ENCODE peak calls at places on chromosomes 3 and 15, in four cellular contexts. H is pancreas; A is CD4-positive, alpha-beta memory T cell; O is Panc1. C is an unnamed sample. For H3K4me1, the result is how much of the 10 kb centered on the place peaks cover.

GRCh38 chr15:70892002-70892911 is at the start of the genes LRRC49 and THAP10:
- DNase-seq in H (peak), A (peak), O (peak), C (peak)

GRCh38 chr3:171054231-171054630 is 27.7 kb upstream of the SLC2A2 start:
- DNase-seq in H (no peak), A (no peak), O (no peak), C (no peak)

GRCh38 chr15:94263341-94264273 is 32.2 kb downstream of the MCTP2 start:
- DNase-seq in H (no peak), A (no peak), O (no peak), C (no peak)

GRCh38 chr15:29143909-29144308 is 125.7 kb downstream of the NSMCE3 start:
- DNase-seq in H (no peak), A (no peak), O (no peak), C (no peak)

GRCh38 chr3:135170732-135171131 is 375.7 kb downstream of the EPHB1 start:
- DNase-seq in H (no peak), A (no peak), O (no peak), C (no peak)

GRCh38 chr3:140736863-140737460 is 59.1 kb downstream of the TRIM42 start:
- DNase-seq in H (peak), A (no peak), O (no peak), C (peak)

GRCh38 chr15:62365795-62366442 is 200.8 kb upstream of the C2CD4B start:
- DNase-seq in H (peak), A (no peak), O (no peak), C (no peak)

GRCh38 chr3:35194666-35195065 is 444.7 kb upstream of the ARPP21 start:
- DNase-seq in H (no peak), A (no peak), O (no peak), C (no peak)

GRCh38 chr3:143951351-143951971 is 20.2 kb upstream of the DIPK2A start:
- DNase-seq in H (no peak), A (peak), O (no peak), C (no peak)

GRCh38 chr15:71114887-71115566 is at the start of gene THSD4:
- DNase-seq in H (peak), A (peak), O (no peak), C (peak)

GRCh38 chr15:25728816-25729215 is 134.3 kb downstream of the ATP10A start:
- DNase-seq in H (no peak), A (no peak), O (no peak), C (no peak)

GRCh38 chr15:69016021-69016595 is 1.6 kb downstream of the NOX5 start:
- DNase-seq in H (no peak), A (no peak), O (no peak), C (no peak)

GRCh38 chr3:173938159-173938558 is 540.6 kb downstream of the NLGN1 start:
- DNase-seq in H (no peak), A (no peak), O (no peak), C (no peak)

GRCh38 chr3:191592105-191592504 is 131.1 kb downstream of the PYDC2 start:
- DNase-seq in H (no peak), A (no peak), O (no peak), C (no peak)

GRCh38 chr3:33789183-33789954 is 9.1 kb upstream of the PDCD6IP start:
- DNase-seq in H (no peak), A (no peak), O (no peak), C (no peak)

GRCh38 chr3:149632225-149632624 is 25.6 kb downstream of the WWTR1 start:
- DNase-seq in H (no peak), A (no peak), O (no peak), C (no peak)

GRCh38 chr3:12350151-12350813 is 61.4 kb downstream of the PPARG start:
- DNase-seq in H (peak), A (no peak), O (no peak), C (no peak)

GRCh38 chr3:105829879-105830622 is 38.8 kb downstream of the CBLB start:
- DNase-seq in H (no peak), A (peak), O (no peak), C (no peak)

GRCh38 chr3:96449803-96450202 is 364.6 kb upstream of the EPHA6 start:
- DNase-seq in H (no peak), A (no peak), O (no peak), C (no peak)

GRCh38 chr3:70914889-70915288 is 602.5 kb upstream of the MDFIC2 start:
- DNase-seq in H (no peak), A (no peak), O (no peak), C (no peak)

GRCh38 chr3:44509985-44510360 is 32.5 kb upstream of the ZNF445 start:
- DNase-seq in H (peak), A (no peak), O (no peak), C (no peak)

GRCh38 chr3:157132936-157133335 is 27.0 kb downstream of the CCNL1 start:
- DNase-seq in H (no peak), A (no peak), O (no peak), C (peak)

GRCh38 chr3:60298141-60298540 is 953.1 kb downstream of the FHIT start:
- DNase-seq in H (no peak), A (no peak), O (no peak), C (no peak)

GRCh38 chr3:128275316-128276150 is 122.3 kb downstream of the EEFSEC start:
- DNase-seq in H (no peak), A (no peak), O (no peak), C (no peak)

GRCh38 chr3:148459931-148460513 is 237.7 kb upstream of the AGTR1 start:
- DNase-seq in H (no peak), A (no peak), O (no peak), C (no peak)

GRCh38 chr3:15148614-15149013 is 49.7 kb upstream of the RBSN start:
- DNase-seq in H (peak), A (no peak), O (no peak), C (no peak)

GRCh38 chr15:83474578-83474977 is 27.4 kb downstream of the SH3GL3 start:
- DNase-seq in H (no peak), A (no peak), O (no peak), C (no peak)

GRCh38 chr15:85044894-85045293 is 63.2 kb downstream of the PDE8A start:
- DNase-seq in H (no peak), A (no peak), O (no peak), C (no peak)

GRCh38 chr15:85047271-85047948 is 65.8 kb downstream of the PDE8A start:
- DNase-seq in H (no peak), A (peak), O (peak), C (no peak)

GRCh38 chr15:85045615-85046014 is 64.0 kb downstream of the PDE8A start:
- DNase-seq in H (no peak), A (no peak), O (no peak), C (no peak)

GRCh38 chr15:85049805-85050204 is 68.1 kb downstream of the PDE8A start:
- DNase-seq in H (no peak), A (no peak), O (no peak), C (no peak)

DNA sequence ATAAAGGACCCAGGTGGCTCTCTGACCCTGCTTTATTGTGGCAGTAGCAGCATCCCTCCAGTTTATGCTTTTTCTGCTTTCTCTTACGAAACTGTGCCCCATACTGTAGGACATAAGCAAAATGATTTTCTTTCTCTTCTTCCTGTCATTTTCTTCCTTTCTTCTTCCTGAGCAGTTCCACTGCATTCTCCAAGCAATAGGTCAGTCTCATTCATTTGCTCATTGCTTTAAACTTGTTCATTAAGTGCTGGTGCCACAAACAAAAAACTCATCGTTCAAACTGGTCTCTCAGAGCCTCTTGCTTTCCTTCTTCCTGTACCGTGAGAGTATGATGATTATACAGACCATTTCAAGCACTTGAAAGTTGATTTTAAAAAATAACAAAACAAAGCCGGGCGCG is 66.8 kb downstream of the PDE8A start:
- DNase-seq in H (no peak), A (no peak), O (no peak), C (no peak)
- H3K4me3 ChIP-seq in H (no peak), A (no peak), O (no peak), C (no peak)

GRCh38 chr3:100456745-100457144 is 35.7 kb upstream of the TMEM45A start:
- DNase-seq in H (no peak), A (no peak), O (no peak), C (no peak)
- H3K4me1 ChIP-seq in H (under half), A (under half), O (under half), C (under half)

GRCh38 chr3:124448954-124449353 is 281.3 kb upstream of the UMPS start:
- DNase-seq in H (no peak), A (no peak), O (no peak), C (no peak)
- H3K4me3 ChIP-seq in H (no peak), A (no peak), O (no peak), C (no peak)

DNA sequence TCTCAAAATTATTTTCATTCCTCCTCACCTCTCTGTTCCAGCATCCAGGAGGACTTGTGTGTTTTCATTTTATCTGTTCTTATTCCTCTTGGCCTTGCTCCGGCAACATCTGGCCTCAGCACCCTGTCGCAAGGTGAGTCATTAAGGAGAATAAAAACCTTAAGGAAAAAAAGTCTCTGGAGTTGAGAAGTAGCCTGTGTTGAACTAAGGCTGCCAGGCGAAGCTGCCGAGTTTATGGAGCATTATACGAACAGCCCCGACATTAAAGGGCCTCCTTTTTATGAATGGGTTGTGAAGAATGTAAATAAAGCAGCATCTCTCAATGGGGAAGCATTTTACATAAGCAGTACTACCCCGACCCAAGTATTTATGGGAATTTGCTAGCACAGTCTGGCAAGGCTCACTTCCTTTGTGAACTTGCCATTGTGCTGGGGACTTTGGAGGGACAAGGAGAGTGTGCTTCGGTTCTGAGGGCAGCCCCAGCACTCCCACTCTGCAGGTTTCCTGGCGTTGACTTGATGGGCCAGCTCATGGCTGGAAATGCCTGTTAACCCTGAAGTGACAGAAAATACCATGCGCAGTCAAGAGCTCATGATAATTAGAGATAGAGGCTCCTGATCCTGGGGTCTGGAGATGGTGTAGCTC is 4.8 kb downstream of the BAHD1 start:
- DNase-seq in H (no peak), A (no peak), O (no peak), C (no peak)
- H3K4me1 ChIP-seq in H (under half), A (half or more), O (under half), C (under half)

DNA sequence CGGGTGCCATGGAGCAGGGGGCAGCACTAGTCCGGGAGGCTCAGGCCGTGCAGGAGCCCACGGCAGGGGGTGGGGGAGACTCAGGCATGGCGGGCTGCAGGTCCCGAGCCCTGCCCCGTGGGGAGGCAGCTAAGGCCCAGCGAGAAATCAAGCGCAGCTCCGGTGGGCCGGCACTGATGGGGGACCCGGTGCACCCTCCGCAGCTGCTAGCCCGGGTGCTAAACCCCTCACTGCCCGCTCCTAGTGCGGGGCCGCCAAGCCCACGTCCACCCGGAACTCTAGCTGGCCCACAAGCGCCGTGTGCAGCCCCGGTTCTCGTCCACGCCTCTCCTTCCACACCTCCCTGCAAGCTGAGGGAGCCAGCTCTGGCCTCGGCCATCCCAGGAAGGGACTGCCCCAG is 49.6 kb upstream of the SOX14 start:
- DNase-seq in H (no peak), A (no peak), O (no peak), C (no peak)
- H3K4me3 ChIP-seq in H (no peak), A (no peak), O (no peak), C (no peak)

GRCh38 chr3:46668591-46668990 is 24.9 kb downstream of the ALS2CL start:
- DNase-seq in H (no peak), A (no peak), O (no peak), C (no peak)
- H3K4me1 ChIP-seq in H (under half), A (under half), O (under half), C (under half)

DNA sequence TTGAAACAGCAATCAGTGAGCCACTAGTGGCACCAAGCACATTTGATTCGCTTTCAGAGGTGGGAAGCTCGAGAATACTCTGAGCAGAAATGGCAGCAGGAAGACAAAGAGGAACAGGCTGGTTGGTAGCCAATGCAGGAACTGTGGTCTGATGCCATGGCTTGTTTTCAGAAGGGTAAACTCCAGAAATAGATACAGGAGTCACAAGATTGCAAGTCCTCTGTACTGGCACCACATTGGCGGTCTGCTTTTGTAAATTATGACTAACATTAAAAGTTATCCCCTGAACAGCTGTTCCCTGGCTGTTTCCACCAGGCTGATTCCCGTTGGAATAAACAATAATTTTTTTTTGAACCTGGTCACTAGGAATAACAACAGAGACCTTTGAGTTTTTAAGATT is 35.5 kb downstream of the USF3 start:
- DNase-seq in H (peak), A (no peak), O (no peak), C (no peak)
- H3K4me3 ChIP-seq in H (no peak), A (no peak), O (no peak), C (no peak)

GRCh38 chr15:90062023-90062728 is 40.1 kb downstream of the IDH2 start:
- DNase-seq in H (peak), A (peak), O (no peak), C (no peak)
- H3K4me1 ChIP-seq in H (under half), A (under half), O (under half), C (half or more)

GRCh38 chr15:40933520-40933904 is 4.4 kb downstream of the DLL4 start:
- DNase-seq in H (no peak), A (no peak), O (no peak), C (no peak)

GRCh38 chr15:40930430-40931299 is 1.5 kb downstream of the DLL4 start:
- DNase-seq in H (peak), A (no peak), O (no peak), C (no peak)

GRCh38 chr15:40932625-40933519 is 3.7 kb downstream of the DLL4 start:
- DNase-seq in H (no peak), A (no peak), O (no peak), C (no peak)

GRCh38 chr15:40931300-40932142 is 2.4 kb downstream of the DLL4 start:
- DNase-seq in H (no peak), A (no peak), O (no peak), C (no peak)

DNA sequence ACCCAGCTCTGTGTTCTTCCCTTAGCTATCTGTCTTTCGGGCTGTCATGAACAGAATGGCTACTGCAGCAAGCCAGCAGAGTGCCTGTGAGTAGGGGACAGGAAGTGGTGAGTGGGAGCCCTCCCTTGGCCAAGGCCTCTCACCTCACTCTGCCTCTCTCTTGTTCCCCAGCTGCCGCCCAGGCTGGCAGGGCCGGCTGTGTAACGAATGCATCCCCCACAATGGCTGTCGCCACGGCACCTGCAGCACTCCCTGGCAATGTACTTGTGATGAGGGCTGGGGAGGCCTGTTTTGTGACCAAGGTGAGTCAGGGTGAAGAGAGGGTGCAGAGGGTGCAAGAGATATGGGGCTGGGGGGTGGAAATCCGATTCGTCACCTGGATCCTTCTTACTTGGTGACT is 3.0 kb downstream of the DLL4 start:
- DNase-seq in H (no peak), A (no peak), O (no peak), C (no peak)
- H3K4me3 ChIP-seq in H (no peak), A (no peak), O (no peak), C (no peak)